ENCODE peak calls at places on chromosome 12, in four cellular contexts. O, R, I and X are unnamed samples.

GRCh38 chr12:28583771-28584261 is 393.6 kb downstream of the CCDC91 start:
- DNase-seq in O (peak; percentile 25), R (no peak), I (no peak), X (peak; percentile 40)

GRCh38 chr12:91529829-91530228 is 347.2 kb upstream of the DCN start:
- DNase-seq in O (peak; percentile 62), R (no peak), I (peak; percentile 39), X (no peak)

GRCh38 chr12:122021193-122021821 is 377 bp upstream of the BCL7A start:
- DNase-seq in O (no peak), R (peak; percentile 67), I (peak; percentile 39), X (peak; percentile 63)

GRCh38 chr12:93061414-93062099 is 132.5 kb upstream of the EEA1 start:
- DNase-seq in O (no peak), R (no peak), I (peak; percentile 29), X (no peak)

GRCh38 chr12:43370299-43370698 is 181.7 kb downstream of the ADAMTS20 start:
- DNase-seq in O (peak; percentile 17), R (no peak), I (peak; percentile 3), X (no peak)

GRCh38 chr12:93785262-93786010 is 108.3 kb downstream of the CRADD start:
- DNase-seq in O (peak; percentile 96), R (no peak), I (peak; percentile 90), X (peak; percentile 54)

GRCh38 chr12:3117628-3118027 is 40.4 kb downstream of the TSPAN9 start:
- DNase-seq in O (no peak), R (no peak), I (no peak), X (no peak)

GRCh38 chr12:106766393-106766826 is 8.1 kb upstream of the RIC8B start:
- DNase-seq in O (no peak), R (no peak), I (peak; percentile 70), X (no peak)

GRCh38 chr12:10716704-10717315 is 6.3 kb downstream of the YBX3 start:
- DNase-seq in O (peak; percentile 69), R (no peak), I (peak; percentile 95), X (peak; percentile 53)

GRCh38 chr12:53044052-53044581 is 5.7 kb upstream of the TNS2 start:
- DNase-seq in O (no peak), R (no peak), I (no peak), X (peak; percentile 57)

GRCh38 chr12:120361506-120362208 is 7.3 kb downstream of the MSI1 start:
- DNase-seq in O (no peak), R (no peak), I (peak; percentile 70), X (peak; percentile 97)

GRCh38 chr12:30968211-30968610 is 41.7 kb downstream of the TSPAN11 start:
- DNase-seq in O (no peak), R (no peak), I (no peak), X (no peak)

GRCh38 chr12:44247588-44247987 is 411.7 kb downstream of the TMEM117 start:
- DNase-seq in O (peak; percentile 8), R (no peak), I (no peak), X (peak; percentile 71)

GRCh38 chr12:127929172-127929571 is 337.8 kb upstream of the TMEM132C start:
- DNase-seq in O (no peak), R (no peak), I (no peak), X (no peak)

GRCh38 chr12:124862768-124863408 is 776 bp downstream of the SCARB1 start:
- DNase-seq in O (no peak), R (peak; percentile 69), I (peak; percentile 15), X (peak; percentile 43)

GRCh38 chr12:100128509-100128908 is 14.2 kb downstream of the BLTP3B start:
- DNase-seq in O (peak; percentile 58), R (no peak), I (peak; percentile 18), X (peak; percentile 82)

GRCh38 chr12:100133200-100133599 is 9.5 kb downstream of the BLTP3B start:
- DNase-seq in O (no peak), R (no peak), I (no peak), X (no peak)

GRCh38 chr12:100123316-100124095 is 19.2 kb downstream of the BLTP3B start:
- DNase-seq in O (no peak), R (no peak), I (no peak), X (no peak)

GRCh38 chr12:100127766-100128508 is 14.7 kb downstream of the BLTP3B start:
- DNase-seq in O (no peak), R (peak; percentile 15), I (peak; percentile 21), X (no peak)
- H3K4me2 ChIP-seq in O (peak overlapping the region; percentile 54), R (peak overlapping the region; percentile 28), I (no peak overlapping the region), X (no peak overlapping the region)

GRCh38 chr12:14239350-14239934 is 126.0 kb upstream of the ATF7IP start:
- DNase-seq in O (peak; percentile 47), R (peak; percentile 75), I (no peak), X (peak; percentile 67)
- H3K27ac ChIP-seq in O (no peak overlapping the region), R (peak overlapping the region; percentile 94), I (no peak overlapping the region), X (peak overlapping the region; percentile 46)

DNA sequence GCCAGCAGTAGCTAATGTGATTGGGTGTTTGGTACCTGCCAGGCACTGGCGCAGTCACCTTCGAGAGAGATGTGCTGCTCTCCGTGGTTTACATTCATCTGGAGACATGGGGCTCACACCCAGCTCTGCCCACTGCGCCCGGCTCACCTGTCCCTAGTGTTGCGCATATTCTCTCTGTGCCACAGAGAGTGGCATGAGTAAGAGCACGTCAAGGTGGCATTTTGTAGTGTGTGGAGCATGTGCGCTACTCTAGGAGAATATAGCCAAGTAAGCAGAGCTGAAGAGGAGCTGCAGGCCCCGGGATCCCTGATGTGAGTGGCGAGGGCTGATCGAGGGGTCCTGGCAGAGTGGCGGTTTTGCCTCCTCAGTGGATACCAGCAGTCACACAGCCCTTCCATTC is 46.9 kb downstream of the TPCN1 start:
- DNase-seq in O (no peak), R (no peak), I (no peak), X (no peak)
- H3K4me2 ChIP-seq in O (no peak overlapping the region), R (no peak overlapping the region), I (no peak overlapping the region), X (no peak overlapping the region)

GRCh38 chr12:108563135-108563803 is 873 bp downstream of the ISCU start:
- DNase-seq in O (peak; percentile 89), R (peak; percentile 93), I (peak; percentile 90), X (peak; percentile 89)

GRCh38 chr12:108560752-108561719 is at the start of gene SART3:
- DNase-seq in O (peak; percentile 93), R (peak; percentile 94), I (peak; percentile 96), X (peak; percentile 93)

GRCh38 chr12:108560321-108560721 is 652 bp downstream of the SART3 start:
- DNase-seq in O (no peak), R (no peak), I (peak; percentile 43), X (no peak)

GRCh38 chr12:108562348-108563134 is at the start of gene ISCU:
- DNase-seq in O (peak; percentile 99), R (peak; percentile 99), I (peak; percentile 96), X (peak; percentile 98)

GRCh38 chr12:108561852-108562347 is 496 bp upstream of the ISCU start:
- DNase-seq in O (no peak), R (no peak), I (no peak), X (no peak)
- H3K27ac ChIP-seq in O (peak overlapping the region; percentile 90), R (peak overlapping the region; percentile 82), I (peak overlapping the region; percentile 83), X (peak overlapping the region; percentile 87)

GRCh38 chr12:132062481-132062880 is 81.6 kb downstream of the DDX51 start:
- DNase-seq in O (no peak), R (no peak), I (no peak), X (no peak)

GRCh38 chr12:132065203-132065602 is 78.9 kb downstream of the DDX51 start:
- DNase-seq in O (no peak), R (peak; percentile 39), I (no peak), X (no peak)

GRCh38 chr12:132061641-132062430 is 82.3 kb downstream of the DDX51 start:
- DNase-seq in O (no peak), R (no peak), I (no peak), X (no peak)

GRCh38 chr12:132064641-132065040 is 79.5 kb downstream of the DDX51 start:
- DNase-seq in O (no peak), R (peak; percentile 74), I (no peak), X (no peak)

GRCh38 chr12:132063491-132063890 is 80.6 kb downstream of the DDX51 start:
- DNase-seq in O (no peak), R (no peak), I (no peak), X (no peak)
- H3K4me2 ChIP-seq in O (no peak overlapping the region), R (peak overlapping the region; percentile 18), I (no peak overlapping the region), X (no peak overlapping the region)

GRCh38 chr12:56186957-56187356 is 2.3 kb downstream of the SMARCC2 start:
- DNase-seq in O (no peak), R (no peak), I (no peak), X (no peak)

GRCh38 chr12:56188786-56189335 is 422 bp downstream of the SMARCC2 start:
- DNase-seq in O (no peak), R (peak; percentile 37), I (peak; percentile 18), X (peak; percentile 79)

GRCh38 chr12:56189918-56190694 is 823 bp upstream of the SMARCC2 start:
- DNase-seq in O (peak; percentile 94), R (peak; percentile 79), I (peak; percentile 87), X (peak; percentile 92)

GRCh38 chr12:56189336-56189917 is at the start of gene SMARCC2:
- DNase-seq in O (peak; percentile 92), R (peak; percentile 90), I (peak; percentile 88), X (peak; percentile 93)

GRCh38 chr12:56188116-56188785 is 1.0 kb downstream of the SMARCC2 start:
- DNase-seq in O (no peak), R (peak; percentile 40), I (no peak), X (no peak)
- H3K27ac ChIP-seq in O (peak overlapping the region; percentile 93), R (peak overlapping the region; percentile 46), I (peak overlapping the region; percentile 15), X (peak overlapping the region; percentile 93)

GRCh38 chr12:9699898-9700605 is 30.5 kb downstream of the CLEC2D start:
- DNase-seq in O (no peak), R (no peak), I (peak; percentile 86), X (no peak)
- H3K4me2 ChIP-seq in O (no peak overlapping the region), R (no peak overlapping the region), I (peak overlapping the region; percentile 79), X (no peak overlapping the region)

GRCh38 chr12:108772896-108773797 is 41.8 kb upstream of the CORO1C start:
- DNase-seq in O (no peak), R (no peak), I (no peak), X (no peak)
- H3K27ac ChIP-seq in O (no peak overlapping the region), R (no peak overlapping the region), I (no peak overlapping the region), X (no peak overlapping the region)

GRCh38 chr12:114735680-114736374 is 51.9 kb upstream of the TBX3 start:
- DNase-seq in O (no peak), R (no peak), I (no peak), X (no peak)

GRCh38 chr12:114738460-114739184 is 54.6 kb upstream of the TBX3 start:
- DNase-seq in O (no peak), R (no peak), I (no peak), X (no peak)

GRCh38 chr12:114732426-114733030 is 48.6 kb upstream of the TBX3 start:
- DNase-seq in O (no peak), R (no peak), I (no peak), X (no peak)

GRCh38 chr12:114733919-114734318 is 49.9 kb upstream of the TBX3 start:
- DNase-seq in O (no peak), R (no peak), I (no peak), X (no peak)

GRCh38 chr12:114735011-114735410 is 51.0 kb upstream of the TBX3 start:
- DNase-seq in O (no peak), R (no peak), I (no peak), X (peak; percentile 60)
- H3K4me2 ChIP-seq in O (no peak overlapping the region), R (no peak overlapping the region), I (no peak overlapping the region), X (peak overlapping the region; percentile 74)